ENCODE peak calls at places on chromosomes 2 and 18, in five cellular contexts. M is WERI-Rb-1, U is ovary, R is AG09309, F is upper lobe of right lung. J is an unnamed sample.

GRCh38 chr2:84906108-84906899 is 848 bp downstream of the TMSB10 start:
- DNase-seq in M (peak; percentile 37), U (peak; percentile 46), R (no peak), F (peak; percentile 88), J (no peak)

GRCh38 chr2:116545611-116546010 is 1268.9 kb upstream of the DDX18 start:
- DNase-seq in R (no peak), U (no peak), M (no peak), F (no peak), J (no peak)

GRCh38 chr2:69046221-69046662 is 33.3 kb downstream of the ANTXR1 start:
- DNase-seq in M (no peak), F (no peak), U (no peak), R (no peak), J (peak; percentile 66)

GRCh38 chr2:241945311-241945710 is 75.8 kb downstream of the RTP5 start:
- DNase-seq in U (no peak), R (no peak), M (no peak), F (no peak), J (no peak)

GRCh38 chr2:112694182-112694581 is 26.6 kb upstream of the NT5DC4 start:
- DNase-seq in M (no peak), U (no peak), F (no peak), R (no peak), J (no peak)

GRCh38 chr2:40087434-40087833 is 308.4 kb upstream of the THUMPD2 start:
- DNase-seq in F (no peak), U (no peak), R (no peak), M (no peak), J (no peak)

GRCh38 chr18:13272411-13272810 is 53.9 kb downstream of the LDLRAD4 start:
- DNase-seq in F (peak; percentile 45), U (peak; percentile 5), M (no peak), R (no peak), J (no peak)

GRCh38 chr18:26429535-26429934 is 118.8 kb downstream of the KCTD1 start:
- DNase-seq in F (no peak), M (peak; percentile 36), U (no peak), R (peak; percentile 62), J (peak; percentile 56)

GRCh38 chr2:221844966-221845365 is 272.9 kb upstream of the EPHA4 start:
- DNase-seq in U (no peak), M (no peak), R (no peak), F (no peak), J (no peak)

GRCh38 chr2:109507828-109508227 is 105.9 kb downstream of the SEPTIN10 start:
- DNase-seq in F (no peak), U (no peak), M (no peak), R (no peak), J (no peak)

GRCh38 chr2:237262838-237263771 is 150.9 kb downstream of the COL6A3 start:
- DNase-seq in M (no peak), R (no peak), F (no peak), U (no peak), J (peak; percentile 53)

GRCh38 chr2:21317131-21317530 is 193.4 kb downstream of the TDRD15 start:
- DNase-seq in U (peak; percentile 61), R (no peak), F (no peak), M (peak; percentile 54), J (no peak)

GRCh38 chr2:111626862-111627163 is 257.2 kb downstream of the ANAPC1 start:
- DNase-seq in U (no peak), R (no peak), M (no peak), F (no peak), J (no peak)

GRCh38 chr2:30421551-30422436 is 25.3 kb upstream of the LCLAT1 start:
- DNase-seq in U (no peak), M (no peak), R (peak; percentile 82), F (no peak), J (no peak)

GRCh38 chr2:20430461-20431302 is 16.2 kb upstream of the RHOB start:
- DNase-seq in M (no peak), F (no peak), R (no peak), U (peak; percentile 6), J (no peak)

GRCh38 chr2:211930331-211930730 is 608.3 kb downstream of the ERBB4 start:
- DNase-seq in R (no peak), U (no peak), M (no peak), F (no peak), J (no peak)

GRCh38 chr2:82779981-82780380 is 1679.1 kb downstream of the SUCLG1 start:
- DNase-seq in R (no peak), F (no peak), M (no peak), U (no peak), J (no peak)

GRCh38 chr18:61967242-61967891 is 74.6 kb upstream of the RNF152 start:
- DNase-seq in R (no peak), F (no peak), M (no peak), U (no peak), J (no peak)

GRCh38 chr18:22166070-22166972 is 3.1 kb upstream of the GATA6 start:
- DNase-seq in M (no peak), R (no peak), F (peak; percentile 85), U (peak; percentile 79), J (no peak)

GRCh38 chr2:240565267-240566202 is 2.7 kb upstream of the RNPEPL1 start:
- DNase-seq in F (peak; percentile 96), R (no peak), U (peak; percentile 61), M (peak; percentile 83), J (no peak)

GRCh38 chr2:237045449-237045848 is 40.2 kb upstream of the COPS8 start:
- DNase-seq in R (no peak), M (no peak), U (no peak), F (no peak), J (no peak)

GRCh38 chr18:11992096-11992785 is 10.9 kb downstream of the IMPA2 start:
- DNase-seq in M (no peak), U (no peak), F (no peak), R (no peak), J (no peak)

GRCh38 chr2:66571873-66572272 is 136.9 kb downstream of the MEIS1 start:
- DNase-seq in M (no peak), R (no peak), F (no peak), U (no peak), J (no peak)

GRCh38 chr18:55264108-55264507 is 304.8 kb upstream of the CCDC68 start:
- DNase-seq in R (no peak), F (no peak), U (no peak), M (no peak), J (no peak)

GRCh38 chr2:50995610-50996009 is 36.3 kb downstream of the NRXN1 start:
- DNase-seq in F (no peak), M (peak; percentile 78), U (no peak), R (no peak), J (no peak)

GRCh38 chr2:232652505-232652851 is 19.1 kb downstream of the EFHD1 start:
- DNase-seq in U (no peak), M (peak; percentile 37), R (no peak), F (no peak), J (no peak)

GRCh38 chr2:163655672-163656071 is 80.1 kb downstream of the FIGN start:
- DNase-seq in M (no peak), F (no peak), R (no peak), U (no peak), J (no peak)

GRCh38 chr2:163659224-163659623 is 76.6 kb downstream of the FIGN start:
- DNase-seq in U (no peak), F (no peak), R (no peak), M (no peak), J (peak; percentile 56)

GRCh38 chr2:163656622-163657021 is 79.2 kb downstream of the FIGN start:
- DNase-seq in U (no peak), M (no peak), F (no peak), R (no peak), J (no peak)

GRCh38 chr2:163658556-163658955 is 77.3 kb downstream of the FIGN start:
- DNase-seq in U (no peak), R (no peak), M (no peak), F (no peak), J (no peak)

DNA sequence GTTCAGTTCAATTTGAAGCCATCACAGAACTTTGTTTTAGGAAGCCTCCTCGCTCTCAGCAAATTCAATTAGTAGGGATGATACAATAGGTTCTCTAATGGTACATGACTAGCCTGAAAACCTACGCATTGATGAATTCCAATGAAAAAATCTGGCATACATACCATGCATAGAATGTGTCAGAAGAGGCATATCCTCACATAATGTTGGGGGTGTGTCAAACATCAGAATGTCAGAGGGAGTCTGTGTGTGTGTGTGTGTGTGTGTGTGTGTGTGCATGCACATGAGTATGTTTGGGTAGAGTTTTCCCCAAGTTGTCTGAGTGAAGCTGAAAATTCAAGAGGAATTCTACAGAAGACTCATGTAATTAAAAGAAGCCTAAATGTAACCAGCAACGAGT is 78.6 kb downstream of the FIGN start:
- DNase-seq in F (no peak), U (no peak), M (no peak), R (no peak), J (no peak)
- H3K4me3 ChIP-seq in F (no peak overlapping the region), U (no peak overlapping the region), M (no peak overlapping the region), R (no peak overlapping the region), J (no peak overlapping the region)

GRCh38 chr2:10784719-10785118 is 27.9 kb downstream of the PDIA6 start:
- DNase-seq in F (no peak), U (no peak), M (no peak), R (no peak), J (no peak)

GRCh38 chr2:10786240-10786982 is 26.2 kb downstream of the PDIA6 start:
- DNase-seq in M (no peak), F (no peak), U (no peak), R (no peak), J (no peak)

GRCh38 chr2:10788855-10789254 is 23.7 kb downstream of the PDIA6 start:
- DNase-seq in F (no peak), M (no peak), R (no peak), U (no peak), J (no peak)

GRCh38 chr2:10785260-10785659 is 27.3 kb downstream of the PDIA6 start:
- DNase-seq in M (no peak), F (no peak), U (no peak), R (no peak), J (no peak)

GRCh38 chr2:10787176-10787968 is 25.2 kb downstream of the PDIA6 start:
- DNase-seq in F (no peak), U (no peak), M (peak; percentile 71), R (no peak), J (no peak)
- TF ChIP-seq CTCF in F (peak; percentile 13), U (no peak), M (peak; percentile 65), R (peak; percentile 27), J (peak; percentile 64)

DNA sequence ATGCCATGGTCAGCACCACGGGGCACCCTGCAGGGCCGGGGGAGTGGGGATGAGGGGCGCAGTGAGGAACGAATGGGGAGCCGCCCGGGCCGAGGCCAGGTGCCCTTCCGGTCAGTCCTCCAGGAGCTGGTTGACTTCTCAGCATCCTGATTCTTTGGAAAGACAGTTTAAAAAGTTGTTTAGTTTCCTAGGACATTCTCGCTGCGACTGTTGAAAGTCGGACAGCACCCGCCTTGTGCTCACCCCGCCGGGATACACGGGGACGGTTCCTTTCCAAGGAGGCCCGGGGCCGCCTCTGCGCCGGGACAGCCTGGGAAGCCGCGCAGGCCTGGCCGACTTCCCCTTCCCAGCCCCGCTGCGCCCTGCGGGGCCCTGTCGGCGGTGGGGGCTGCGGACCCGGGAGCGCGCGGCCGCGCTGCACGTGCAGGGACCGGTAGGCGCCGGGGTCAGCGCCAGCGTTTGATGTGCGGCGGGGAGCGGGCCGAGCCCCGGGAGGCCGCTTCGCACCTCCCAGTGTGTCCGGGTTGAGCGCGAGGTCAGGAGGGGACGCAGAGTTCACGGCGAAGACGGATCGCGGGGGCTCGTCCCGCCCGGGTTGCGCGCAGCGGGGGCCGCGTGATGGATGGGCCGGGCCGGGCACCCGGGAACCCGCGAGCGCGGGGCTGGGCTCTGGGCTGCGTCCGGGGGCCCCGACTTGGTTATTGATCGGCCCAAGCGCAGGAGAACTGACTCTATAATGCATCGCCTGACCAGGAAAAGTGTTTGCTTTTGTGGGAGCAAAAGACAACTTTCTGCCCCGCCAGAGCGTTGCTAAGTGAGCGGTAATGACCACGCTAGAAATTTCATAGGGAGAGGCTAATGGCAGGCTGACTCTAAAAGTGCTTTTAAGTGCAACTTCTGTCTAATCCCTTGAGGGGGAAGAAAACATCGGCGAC is 28.0 kb upstream of the SMIM21 start:
- DNase-seq in U (peak; percentile 32), M (no peak), R (no peak), F (no peak), J (no peak)
- H3K4me3 ChIP-seq in U (peak overlapping the region; percentile 51), M (no peak overlapping the region), R (peak overlapping the region; percentile 42), F (peak overlapping the region; percentile 46), J (peak overlapping the region; percentile 50)

GRCh38 chr18:38367473-38367872 is 801.9 kb upstream of the CELF4 start:
- DNase-seq in F (no peak), M (no peak), U (no peak), R (no peak), J (no peak)
- TF ChIP-seq CTCF in F (no peak), M (no peak), U (no peak), R (no peak), J (peak; percentile 32)